ENCODE peak calls at places on chromosomes 11 and 22, in four cellular contexts. Z is ovary; J is colonic mucosa; D is effector memory CD4-positive, alpha-beta T cell. G is an unnamed sample.

GRCh38 chr11:34053161-34053686 is 1.7 kb downstream of the CAPRIN1 start:
- DNase-seq in D (peak; percentile 67), Z (peak; percentile 60), J (peak; percentile 86), G (peak; percentile 38)

GRCh38 chr11:114250993-114251796 is 45.0 kb upstream of the NNMT start:
- DNase-seq in Z (peak; percentile 87), D (no peak), J (no peak), G (no peak)

GRCh38 chr11:119018074-119018938 is at the start of the genes RPS25 and TRAPPC4:
- DNase-seq in J (peak; percentile 95), Z (peak; percentile 95), D (peak; percentile 94), G (peak; percentile 96)

GRCh38 chr11:69716099-69716498 is 12.3 kb upstream of the FGF19 start:
- DNase-seq in J (no peak), D (no peak), Z (no peak), G (no peak)

GRCh38 chr11:5666396-5666780 is 18.5 kb downstream of the TRIM5 start:
- DNase-seq in J (no peak), Z (no peak), D (no peak), G (no peak)

GRCh38 chr11:128157423-128158298 is 429.7 kb downstream of the ETS1 start:
- DNase-seq in Z (peak; percentile 43), J (peak; percentile 60), D (peak; percentile 16), G (no peak)

GRCh38 chr11:115611343-115611742 is 107.1 kb upstream of the CADM1 start:
- DNase-seq in Z (no peak), D (no peak), J (no peak), G (no peak)

GRCh38 chr22:38984224-38984623 is 2.1 kb downstream of the APOBEC3B start:
- DNase-seq in J (no peak), Z (no peak), D (no peak), G (no peak)

GRCh38 chr11:93857413-93858185 is 7.2 kb upstream of the VSTM5 start:
- DNase-seq in Z (no peak), J (no peak), D (no peak), G (no peak)

GRCh38 chr11:59204736-59205135 is 8.0 kb downstream of the MPEG1 start:
- DNase-seq in D (no peak), J (no peak), Z (no peak), G (no peak)

DNA sequence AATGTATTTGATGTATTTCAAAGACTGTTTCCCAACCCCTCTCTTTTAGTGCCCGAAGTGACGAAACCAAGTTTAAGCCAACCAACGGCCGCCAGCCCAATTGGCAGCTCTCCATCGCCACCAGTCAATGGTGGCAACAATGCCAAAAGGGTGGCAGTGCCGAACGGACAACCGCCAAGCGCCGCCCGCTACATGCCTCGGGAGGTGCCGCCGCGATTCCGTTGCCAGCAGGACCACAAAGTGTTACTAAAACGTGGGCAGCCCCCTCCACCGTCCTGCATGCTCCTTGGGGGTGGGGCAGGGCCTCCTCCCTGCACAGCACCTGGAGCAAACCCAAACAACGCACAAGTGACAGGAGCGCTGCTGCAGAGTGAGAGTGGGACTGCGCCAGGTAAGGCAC is 84.1 kb downstream of the TNRC6B start:
- DNase-seq in D (no peak), J (no peak), Z (no peak), G (no peak)
- H3K27ac ChIP-seq in D (no peak overlapping the region), J (no peak overlapping the region), Z (no peak overlapping the region), G (no peak overlapping the region)

DNA sequence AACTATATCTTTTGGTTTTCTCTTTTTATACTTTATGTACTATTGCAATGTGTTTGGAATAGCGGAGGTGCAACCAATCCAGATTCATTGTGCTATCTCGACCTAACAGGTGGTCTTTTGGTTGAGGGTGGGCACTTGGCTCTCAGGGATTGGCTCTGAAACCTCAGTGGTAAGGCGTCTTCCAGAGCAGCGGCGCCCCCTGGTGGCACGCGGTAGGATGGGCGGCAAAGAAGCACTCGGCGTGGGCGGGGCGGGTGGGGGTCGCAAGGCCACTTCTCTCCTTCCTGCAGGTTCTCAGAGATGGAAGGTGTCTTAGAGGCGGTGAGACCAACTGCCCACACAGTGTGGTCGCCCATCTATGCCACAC is 19.2 kb upstream of the PLET1 start:
- DNase-seq in J (peak; percentile 80), Z (peak; percentile 65), D (peak; percentile 38), G (peak; percentile 48)
- H3K27ac ChIP-seq in J (no peak overlapping the region), Z (no peak overlapping the region), D (no peak overlapping the region), G (no peak overlapping the region)

GRCh38 chr11:117930668-117931330 is 1.6 kb upstream of the TMPRSS13 start:
- DNase-seq in J (no peak), Z (no peak), D (no peak), G (no peak)
- H3K27ac ChIP-seq in J (no peak overlapping the region), Z (no peak overlapping the region), D (no peak overlapping the region), G (no peak overlapping the region)

DNA sequence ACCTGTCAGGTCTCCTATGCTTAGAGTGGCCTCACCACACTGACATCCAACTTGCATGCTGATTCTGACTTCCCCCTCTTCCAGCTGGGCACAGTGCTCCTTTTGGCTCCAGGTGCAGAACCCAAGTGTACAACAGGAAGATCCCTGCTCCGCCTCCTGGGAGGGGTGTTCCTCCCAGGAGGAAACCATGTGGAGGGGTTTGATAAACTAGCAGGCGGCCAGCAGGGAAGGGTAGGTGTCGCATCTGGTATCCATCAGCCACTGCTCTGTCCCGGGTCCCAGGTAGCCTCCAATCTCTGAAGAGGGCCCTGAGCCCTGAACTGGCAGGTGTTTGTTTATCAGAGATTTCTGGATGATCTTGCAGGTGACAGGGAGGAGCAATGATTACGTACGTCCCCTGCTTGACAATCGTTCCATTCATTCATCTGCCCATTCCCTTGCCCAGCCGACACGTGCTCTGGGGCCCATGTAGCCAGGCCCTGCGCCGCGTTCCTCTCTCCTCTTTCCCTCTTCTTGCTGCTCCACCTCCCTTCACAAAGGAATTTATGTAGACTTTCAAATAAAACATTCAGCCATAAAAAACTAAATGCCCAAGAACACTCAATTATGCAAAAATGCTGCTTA is 41.2 kb upstream of the MICAL2 start:
- DNase-seq in Z (no peak), D (no peak), J (no peak), G (no peak)
- H3K27ac ChIP-seq in Z (no peak overlapping the region), D (no peak overlapping the region), J (no peak overlapping the region), G (no peak overlapping the region)

G was measured in caudate nucleus.